ENCODE peak calls at places on chromosomes 2 and 18, in ten cellular contexts. X, A, W, N, C, M, Q, O, P and H are unnamed samples.
A peak's percentile ranks its signal among the peaks of the same experiment; 100 is the strongest.

GRCh38 chr2:191401287-191401686 is 156.1 kb downstream of the MYO1B start:
- DNase-seq in A (no peak), M (peak; percentile 56), N (peak; percentile 90), C (no peak), Q (no peak), W (no peak), X (no peak), P (peak; percentile 65), O (no peak), H (no peak)

GRCh38 chr2:134714228-134714627 is 4.6 kb downstream of the TMEM163 start:
- DNase-seq in P (no peak), A (no peak), Q (no peak), O (no peak), X (no peak), W (no peak), N (no peak), C (no peak), M (no peak), H (no peak)

GRCh38 chr2:158921599-158922408 is 46.6 kb upstream of the TANC1 start:
- DNase-seq in Q (no peak), W (no peak), M (no peak), P (no peak), N (peak; percentile 3), O (no peak), A (no peak), C (no peak), X (no peak), H (no peak)

GRCh38 chr2:240451108-240451611 is 15.7 kb downstream of the GPC1 start:
- DNase-seq in A (no peak), X (no peak), P (no peak), O (no peak), M (no peak), Q (no peak), N (peak; percentile 90), C (no peak), W (no peak), H (peak; percentile 26)

GRCh38 chr2:27799646-27800010 is 28.1 kb downstream of the MRPL33 start:
- DNase-seq in A (peak; percentile 47), N (peak; percentile 84), P (no peak), Q (no peak), X (no peak), W (no peak), M (no peak), O (peak; percentile 41), C (no peak), H (no peak)

GRCh38 chr18:69216390-69216789 is 184.3 kb upstream of the DOK6 start:
- DNase-seq in O (no peak), X (no peak), P (no peak), M (no peak), W (no peak), N (no peak), A (no peak), C (no peak), Q (no peak), H (no peak)

GRCh38 chr2:219327719-219328118 is 4.8 kb downstream of the RESP18 start:
- DNase-seq in A (no peak), W (no peak), M (no peak), Q (no peak), C (no peak), X (no peak), N (no peak), O (no peak), P (no peak), H (no peak)

GRCh38 chr2:3461781-3462492 is 57.4 kb downstream of the ADI1 start:
- DNase-seq in C (peak; percentile 31), Q (peak; percentile 77), P (peak; percentile 76), X (no peak), A (peak; percentile 60), N (peak; percentile 95), O (no peak), M (peak; percentile 65), W (peak; percentile 22), H (peak; percentile 43)

GRCh38 chr18:58934356-58934755 is 69.7 kb downstream of the ZNF532 start:
- DNase-seq in C (no peak), W (no peak), X (no peak), Q (no peak), N (no peak), A (no peak), M (no peak), P (no peak), O (no peak), H (no peak)

GRCh38 chr2:117983040-117983439 is 30.8 kb downstream of the CCDC93 start:
- DNase-seq in X (no peak), N (no peak), W (no peak), A (no peak), P (no peak), M (no peak), Q (no peak), C (no peak), O (no peak), H (no peak)

GRCh38 chr2:173898178-173898668 is 67.0 kb downstream of the SP3 start:
- DNase-seq in X (no peak), O (no peak), C (no peak), N (peak; percentile 13), M (no peak), A (no peak), Q (peak; percentile 76), W (no peak), P (no peak), H (no peak)

GRCh38 chr2:237705225-237705524 is 77.8 kb downstream of the LRRFIP1 start:
- DNase-seq in O (no peak), M (peak; percentile 59), W (no peak), P (no peak), Q (no peak), X (no peak), N (peak; percentile 84), A (no peak), C (no peak), H (no peak)
- H3K27ac ChIP-seq in O (peak overlapping the region; percentile 97), M (no peak overlapping the region), W (no peak overlapping the region), P (no peak overlapping the region), Q (no peak overlapping the region), X (peak overlapping the region; percentile 78), N (peak overlapping the region; percentile 95), A (peak overlapping the region; percentile 49), C (peak overlapping the region; percentile 98), H (peak overlapping the region; percentile 96)

DNA sequence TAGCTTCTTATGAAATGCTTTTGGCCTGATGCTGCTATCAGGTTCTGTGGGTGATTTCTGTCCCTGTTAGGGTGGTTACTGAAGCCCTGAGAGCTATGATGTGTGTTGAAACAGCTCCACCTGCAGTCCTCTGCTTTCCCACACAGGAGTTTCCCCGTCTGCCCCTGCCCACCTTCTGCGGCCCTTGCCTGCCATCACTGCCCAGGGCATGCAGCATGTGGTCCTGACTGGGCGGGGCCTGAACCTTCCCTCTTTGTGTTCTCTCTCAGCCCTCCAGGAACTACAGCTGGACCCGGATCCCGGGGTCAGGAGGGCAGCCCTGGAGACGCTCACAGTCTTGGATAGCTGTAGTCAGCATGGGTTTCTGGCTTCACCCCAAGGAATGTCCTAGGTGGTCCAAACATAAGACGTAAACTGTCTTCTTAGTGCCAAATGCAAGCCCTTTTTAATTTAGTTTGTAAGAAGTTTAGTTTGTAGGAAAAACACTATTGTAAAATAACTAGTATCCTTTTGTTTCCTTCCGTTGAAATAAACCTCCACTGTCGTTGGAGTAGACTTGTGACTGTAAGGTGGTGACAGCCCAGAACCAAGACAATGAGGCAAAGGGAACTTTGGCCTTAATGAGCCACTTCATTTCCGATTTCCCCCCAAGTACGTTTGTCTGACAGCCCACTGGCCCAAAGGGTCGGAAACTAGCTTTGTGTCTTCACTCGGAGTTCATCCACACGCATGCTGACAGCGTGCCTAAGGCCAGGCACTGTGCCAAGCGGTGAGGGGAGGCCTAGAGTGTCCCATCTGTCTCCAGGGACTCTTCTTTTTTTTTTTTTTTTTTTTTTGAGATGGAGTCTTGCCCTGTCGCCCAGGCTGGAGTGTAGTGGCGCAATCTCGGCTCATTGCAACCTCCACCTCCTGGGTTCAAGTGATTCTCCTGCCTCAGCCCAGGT is 21.2 kb downstream of the HJURP start:
- DNase-seq in N (peak; percentile 90), O (no peak), C (peak; percentile 25), X (no peak), A (peak; percentile 93), P (peak; percentile 87), M (peak; percentile 73), Q (peak; percentile 38), W (no peak), H (no peak)
- TF ChIP-seq CTCF in N (peak; percentile 48), O (no peak), C (no peak), X (no peak), A (peak; percentile 89), P (peak; percentile 45), M (peak; percentile 50), Q (peak; percentile 60), W (no peak), H (no peak)

DNA sequence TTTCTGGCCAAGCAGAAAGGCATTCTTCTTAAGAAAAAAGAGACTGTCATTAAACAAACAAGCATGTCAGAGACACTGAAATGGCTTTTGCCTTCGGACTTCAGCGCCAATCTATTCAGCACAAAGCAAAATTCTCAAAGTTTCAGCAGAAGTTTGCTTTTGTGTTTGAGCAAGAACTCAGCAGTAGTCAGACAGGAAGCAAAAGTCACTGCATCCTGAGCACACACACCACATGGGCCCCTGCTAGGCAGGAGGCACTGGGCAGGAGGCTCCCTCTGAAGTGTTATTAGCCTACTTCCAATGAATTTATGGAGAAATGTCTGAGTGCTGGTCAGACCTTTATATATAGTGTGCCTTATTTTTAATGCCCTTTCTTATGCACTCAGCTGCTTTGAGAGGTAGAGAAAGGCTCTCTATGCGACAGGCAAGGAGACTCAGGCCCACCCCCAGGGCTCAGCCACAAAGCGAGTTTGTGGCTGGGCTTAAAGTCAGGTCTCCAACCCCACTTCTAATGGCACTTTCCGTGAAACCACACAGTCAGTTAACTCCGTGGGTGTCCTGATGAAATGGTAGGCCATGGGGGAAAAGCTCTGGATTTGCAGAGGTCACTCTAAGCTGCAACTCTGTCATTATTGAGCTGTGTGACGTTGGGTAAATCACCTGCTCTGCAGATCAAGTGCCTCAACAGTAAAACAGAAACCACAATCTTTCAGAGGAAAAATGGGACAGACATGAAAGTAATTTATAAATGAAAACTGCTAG is 161.0 kb upstream of the TMEM200C start:
- DNase-seq in P (no peak), M (peak; percentile 77), A (peak; percentile 5), C (no peak), O (no peak), N (peak; percentile 39), Q (no peak), X (no peak), W (no peak), H (no peak)
- H3K27ac ChIP-seq in P (no peak overlapping the region), M (peak overlapping the region; percentile 76), A (peak overlapping the region; percentile 66), C (no peak overlapping the region), O (no peak overlapping the region), N (peak overlapping the region; percentile 73), Q (no peak overlapping the region), X (no peak overlapping the region), W (no peak overlapping the region), H (no peak overlapping the region)

DNA sequence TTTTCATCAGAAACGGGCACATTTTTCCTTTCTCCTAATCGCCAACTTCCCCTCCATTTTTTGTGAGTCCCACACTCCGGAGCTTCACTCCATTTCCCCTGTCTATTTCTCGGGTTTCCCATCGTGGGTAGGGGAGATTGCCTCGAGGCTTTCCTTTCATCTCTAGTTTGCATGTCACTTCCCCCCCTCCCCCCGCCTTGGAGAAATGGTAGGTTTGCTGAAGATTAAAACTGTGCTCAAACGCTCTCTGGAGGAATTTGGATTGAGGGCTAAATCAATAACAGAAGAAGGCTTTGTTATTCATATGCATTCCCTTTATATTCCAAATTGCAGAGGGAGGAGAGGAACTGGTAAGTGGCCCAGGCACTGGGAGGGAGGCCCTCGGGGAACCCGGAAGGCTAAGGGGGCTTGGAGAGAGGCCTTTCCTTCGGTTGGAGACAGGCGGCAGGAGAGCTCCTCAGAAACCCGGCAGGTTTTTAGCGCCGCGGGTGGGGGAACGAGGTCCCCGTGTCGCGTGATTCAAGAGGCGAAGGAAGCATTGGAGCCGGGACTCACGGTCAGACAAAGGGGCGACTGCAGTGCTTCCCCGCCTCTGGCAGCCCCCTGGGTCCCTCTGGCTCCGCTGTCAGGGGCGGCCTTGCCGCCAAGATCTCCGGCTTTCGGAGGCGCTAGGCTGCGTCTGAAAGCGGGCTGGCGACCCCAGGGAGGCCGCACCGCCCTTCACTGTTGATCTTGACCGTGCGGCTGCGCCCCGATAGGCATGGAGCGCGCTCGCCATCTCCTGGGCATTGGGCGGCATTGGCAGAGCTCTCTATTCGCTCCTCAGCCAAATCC is 2.4 kb upstream of the HOXD12 start:
- DNase-seq in C (peak; percentile 60), W (peak; percentile 54), Q (peak; percentile 77), M (peak; percentile 48), N (peak; percentile 98), P (peak; percentile 96), X (no peak), A (peak; percentile 81), O (peak; percentile 59), H (peak; percentile 79)
- TF ChIP-seq CTCF in C (peak; percentile 76), W (peak; percentile 77), Q (peak; percentile 76), M (peak; percentile 76), N (peak; percentile 83), P (peak; percentile 74), X (peak; percentile 79), A (peak; percentile 88), O (peak; percentile 77), H (peak; percentile 83)